ENCODE peak calls at places on chromosomes 7 and 10, in seven cellular contexts. One of them, this sample, is unnamed. For H3K36me3, the result is how much of the 10 kb centered on the place peaks cover.

GRCh38 chr10:26839966-26840627 is 20.7 kb downstream of the ABI1 start:
- DNase-seq in IMR-90: peak
- DNase-seq in GM23338: peak
- DNase-seq in tibial artery: no peak
- DNase-seq in heart left ventricle: no peak
- DNase-seq in colonic mucosa: no peak
- DNase-seq in pancreas: no peak
- DNase-seq in this sample: no peak

GRCh38 chr10:22321156-22321711 is 335 bp downstream of the BMI1 start:
- DNase-seq in pancreas: peak
- DNase-seq in tibial artery: peak
- DNase-seq in GM23338: peak
- DNase-seq in IMR-90: peak
- DNase-seq in colonic mucosa: no peak
- DNase-seq in heart left ventricle: peak
- DNase-seq in this sample: peak

GRCh38 chr10:91190876-91191580 is 29.4 kb upstream of the PCGF5 start:
- DNase-seq in pancreas: no peak
- DNase-seq in colonic mucosa: no peak
- DNase-seq in IMR-90: peak
- DNase-seq in heart left ventricle: no peak
- DNase-seq in GM23338: no peak
- DNase-seq in tibial artery: no peak
- DNase-seq in this sample: no peak

GRCh38 chr10:33453081-33453850 is 118.8 kb upstream of the NRP1 start:
- DNase-seq in pancreas: no peak
- DNase-seq in GM23338: no peak
- DNase-seq in heart left ventricle: no peak
- DNase-seq in IMR-90: peak
- DNase-seq in colonic mucosa: no peak
- DNase-seq in tibial artery: no peak
- DNase-seq in this sample: no peak

GRCh38 chr7:130421685-130422084 is 19.1 kb downstream of the CEP41 start:
- DNase-seq in GM23338: no peak
- DNase-seq in colonic mucosa: no peak
- DNase-seq in heart left ventricle: no peak
- DNase-seq in IMR-90: peak
- DNase-seq in pancreas: no peak
- DNase-seq in tibial artery: no peak
- DNase-seq in this sample: no peak

GRCh38 chr10:128125416-128125943 is 743 bp downstream of the MKI67 start:
- DNase-seq in heart left ventricle: no peak
- DNase-seq in colonic mucosa: peak
- DNase-seq in tibial artery: no peak
- DNase-seq in pancreas: peak
- DNase-seq in IMR-90: no peak
- DNase-seq in GM23338: no peak
- DNase-seq in this sample: no peak

GRCh38 chr7:41999736-42000283 is 237.2 kb downstream of the GLI3 start:
- DNase-seq in colonic mucosa: no peak
- DNase-seq in pancreas: no peak
- DNase-seq in heart left ventricle: no peak
- DNase-seq in IMR-90: peak
- DNase-seq in tibial artery: no peak
- DNase-seq in GM23338: no peak
- DNase-seq in this sample: no peak

GRCh38 chr7:142813262-142813661 is 41.6 kb upstream of the EPHB6 start:
- DNase-seq in pancreas: no peak
- DNase-seq in GM23338: peak
- DNase-seq in tibial artery: no peak
- DNase-seq in colonic mucosa: no peak
- DNase-seq in IMR-90: peak
- DNase-seq in heart left ventricle: no peak
- DNase-seq in this sample: no peak

GRCh38 chr10:9012312-9012711 is 957.8 kb downstream of the GATA3 start:
- DNase-seq in colonic mucosa: no peak
- DNase-seq in pancreas: no peak
- DNase-seq in GM23338: no peak
- DNase-seq in IMR-90: peak
- DNase-seq in tibial artery: no peak
- DNase-seq in heart left ventricle: no peak
- DNase-seq in this sample: no peak

GRCh38 chr7:100220833-100221718 is 1.3 kb downstream of the PVRIG start:
- DNase-seq in heart left ventricle: no peak
- DNase-seq in IMR-90: no peak
- DNase-seq in GM23338: no peak
- DNase-seq in colonic mucosa: no peak
- DNase-seq in tibial artery: no peak
- DNase-seq in pancreas: no peak
- DNase-seq in this sample: peak

GRCh38 chr7:43926193-43927043 is at the start of gene UBE2D4:
- DNase-seq in tibial artery: peak
- DNase-seq in colonic mucosa: peak
- DNase-seq in GM23338: peak
- DNase-seq in pancreas: peak
- DNase-seq in heart left ventricle: peak
- DNase-seq in IMR-90: peak
- DNase-seq in this sample: peak

GRCh38 chr10:78982726-78983125 is 86.0 kb upstream of the ZMIZ1 start:
- DNase-seq in GM23338: no peak
- DNase-seq in IMR-90: no peak
- DNase-seq in colonic mucosa: no peak
- DNase-seq in pancreas: no peak
- DNase-seq in tibial artery: no peak
- DNase-seq in heart left ventricle: no peak
- DNase-seq in this sample: no peak

GRCh38 chr10:18684416-18684815 is 25.2 kb downstream of the ARL5B start:
- DNase-seq in heart left ventricle: no peak
- DNase-seq in GM23338: no peak
- DNase-seq in tibial artery: no peak
- DNase-seq in colonic mucosa: no peak
- DNase-seq in IMR-90: no peak
- DNase-seq in pancreas: no peak
- DNase-seq in this sample: no peak

GRCh38 chr10:119025336-119025735 is 4.2 kb upstream of the NANOS1 start:
- DNase-seq in heart left ventricle: peak
- DNase-seq in GM23338: no peak
- DNase-seq in colonic mucosa: no peak
- DNase-seq in IMR-90: peak
- DNase-seq in tibial artery: peak
- DNase-seq in pancreas: peak
- DNase-seq in this sample: no peak

GRCh38 chr7:98404840-98405239 is 4.0 kb upstream of the BAIAP2L1 start:
- DNase-seq in heart left ventricle: no peak
- DNase-seq in pancreas: no peak
- DNase-seq in tibial artery: no peak
- DNase-seq in GM23338: no peak
- DNase-seq in IMR-90: no peak
- DNase-seq in colonic mucosa: no peak
- DNase-seq in this sample: no peak

GRCh38 chr7:143485500-143485899 is 7.8 kb downstream of the TAS2R41 start:
- DNase-seq in pancreas: no peak
- DNase-seq in GM23338: no peak
- DNase-seq in heart left ventricle: no peak
- DNase-seq in IMR-90: peak
- DNase-seq in colonic mucosa: no peak
- DNase-seq in tibial artery: no peak
- DNase-seq in this sample: no peak

GRCh38 chr10:125117941-125118630 is 42.3 kb downstream of the CTBP2 start:
- DNase-seq in colonic mucosa: peak
- DNase-seq in GM23338: no peak
- DNase-seq in pancreas: no peak
- DNase-seq in IMR-90: no peak
- DNase-seq in tibial artery: peak
- DNase-seq in heart left ventricle: peak
- DNase-seq in this sample: no peak

GRCh38 chr7:4234886-4235285 is 447.2 kb upstream of the FOXK1 start:
- DNase-seq in heart left ventricle: no peak
- DNase-seq in tibial artery: no peak
- DNase-seq in pancreas: no peak
- DNase-seq in colonic mucosa: no peak
- DNase-seq in GM23338: no peak
- DNase-seq in IMR-90: no peak
- DNase-seq in this sample: no peak
- H3K36me3 ChIP-seq in heart left ventricle: under half
- H3K36me3 ChIP-seq in tibial artery: under half
- H3K36me3 ChIP-seq in pancreas: under half
- H3K36me3 ChIP-seq in colonic mucosa: under half
- H3K36me3 ChIP-seq in GM23338: under half
- H3K36me3 ChIP-seq in IMR-90: under half
- H3K36me3 ChIP-seq in this sample: under half

GRCh38 chr7:146094356-146094755 is 22.2 kb upstream of the CNTNAP2 start:
- DNase-seq in GM23338: no peak
- DNase-seq in tibial artery: no peak
- DNase-seq in heart left ventricle: no peak
- DNase-seq in IMR-90: no peak
- DNase-seq in colonic mucosa: no peak
- DNase-seq in pancreas: no peak
- DNase-seq in this sample: no peak

DNA sequence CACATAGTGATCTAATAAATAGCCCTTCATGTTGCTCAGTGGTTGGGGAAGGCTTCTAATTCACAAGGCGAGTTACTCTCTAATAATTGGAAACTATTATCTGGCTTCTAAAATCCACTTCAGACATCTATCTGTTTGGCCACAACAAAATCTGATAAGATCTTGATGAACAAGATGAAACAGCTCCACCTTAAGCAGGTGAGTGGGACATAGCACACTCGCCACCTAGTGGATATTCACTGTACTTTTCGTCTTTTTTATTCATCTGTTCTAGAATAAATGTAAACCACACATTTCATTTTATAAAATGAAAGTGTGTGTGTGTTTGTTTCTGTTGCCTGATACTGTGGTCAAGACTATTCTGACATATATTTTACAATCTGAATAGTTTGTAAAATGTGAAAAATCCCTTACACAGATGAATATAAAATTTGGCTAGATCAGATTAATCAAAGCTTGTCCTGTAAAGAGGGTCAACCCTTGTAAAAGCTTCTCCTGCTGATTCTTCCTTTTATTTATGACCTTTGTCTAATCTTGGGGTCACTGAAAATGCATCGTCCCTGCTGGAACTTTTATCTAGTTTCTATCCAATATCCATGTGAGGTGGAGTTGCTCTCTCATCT is 26.5 kb upstream of the CNTNAP2 start:
- DNase-seq in GM23338: peak
- DNase-seq in colonic mucosa: no peak
- DNase-seq in pancreas: no peak
- DNase-seq in heart left ventricle: no peak
- DNase-seq in tibial artery: no peak
- DNase-seq in IMR-90: no peak
- DNase-seq in this sample: peak
- TF ChIP-seq CTCF in GM23338: peak
- TF ChIP-seq CTCF in colonic mucosa: peak
- TF ChIP-seq CTCF in pancreas: peak
- TF ChIP-seq CTCF in heart left ventricle: peak
- TF ChIP-seq CTCF in tibial artery: peak
- TF ChIP-seq CTCF in IMR-90: peak
- TF ChIP-seq CTCF in this sample: peak

GRCh38 chr7:127391591-127392181 is 822 bp downstream of the ZNF800 start:
- DNase-seq in heart left ventricle: peak
- DNase-seq in pancreas: peak
- DNase-seq in colonic mucosa: peak
- DNase-seq in tibial artery: peak
- DNase-seq in GM23338: peak
- DNase-seq in IMR-90: peak
- DNase-seq in this sample: peak

GRCh38 chr7:127393370-127394058 is 1.0 kb upstream of the ZNF800 start:
- DNase-seq in colonic mucosa: no peak
- DNase-seq in IMR-90: no peak
- DNase-seq in GM23338: peak
- DNase-seq in heart left ventricle: peak
- DNase-seq in pancreas: no peak
- DNase-seq in tibial artery: no peak
- DNase-seq in this sample: no peak

GRCh38 chr7:127390817-127391590 is 1.5 kb downstream of the ZNF800 start:
- DNase-seq in colonic mucosa: no peak
- DNase-seq in heart left ventricle: no peak
- DNase-seq in pancreas: no peak
- DNase-seq in GM23338: no peak
- DNase-seq in IMR-90: no peak
- DNase-seq in tibial artery: no peak
- DNase-seq in this sample: peak

GRCh38 chr7:127392566-127393369 is at the start of gene ZNF800:
- DNase-seq in GM23338: peak
- DNase-seq in colonic mucosa: peak
- DNase-seq in pancreas: peak
- DNase-seq in heart left ventricle: peak
- DNase-seq in IMR-90: peak
- DNase-seq in tibial artery: peak
- DNase-seq in this sample: peak

GRCh38 chr7:127392182-127392565 is 334 bp downstream of the ZNF800 start:
- DNase-seq in tibial artery: peak
- DNase-seq in GM23338: peak
- DNase-seq in heart left ventricle: peak
- DNase-seq in colonic mucosa: peak
- DNase-seq in pancreas: peak
- DNase-seq in IMR-90: peak
- DNase-seq in this sample: peak
- H3K36me3 ChIP-seq in tibial artery: under half
- H3K36me3 ChIP-seq in GM23338: under half
- H3K36me3 ChIP-seq in heart left ventricle: under half
- H3K36me3 ChIP-seq in colonic mucosa: under half
- H3K36me3 ChIP-seq in pancreas: under half
- H3K36me3 ChIP-seq in IMR-90: under half
- H3K36me3 ChIP-seq in this sample: under half

GRCh38 chr7:95340491-95340890 is 16.2 kb upstream of the PON1 start:
- DNase-seq in tibial artery: no peak
- DNase-seq in colonic mucosa: no peak
- DNase-seq in IMR-90: no peak
- DNase-seq in heart left ventricle: no peak
- DNase-seq in GM23338: no peak
- DNase-seq in pancreas: no peak
- DNase-seq in this sample: no peak

GRCh38 chr7:95342029-95342428 is 17.7 kb upstream of the PON1 start:
- DNase-seq in heart left ventricle: no peak
- DNase-seq in colonic mucosa: no peak
- DNase-seq in pancreas: no peak
- DNase-seq in tibial artery: no peak
- DNase-seq in IMR-90: no peak
- DNase-seq in GM23338: no peak
- DNase-seq in this sample: no peak

GRCh38 chr7:95338832-95339231 is 14.5 kb upstream of the PON1 start:
- DNase-seq in IMR-90: no peak
- DNase-seq in GM23338: no peak
- DNase-seq in colonic mucosa: no peak
- DNase-seq in heart left ventricle: no peak
- DNase-seq in tibial artery: no peak
- DNase-seq in pancreas: no peak
- DNase-seq in this sample: no peak

DNA sequence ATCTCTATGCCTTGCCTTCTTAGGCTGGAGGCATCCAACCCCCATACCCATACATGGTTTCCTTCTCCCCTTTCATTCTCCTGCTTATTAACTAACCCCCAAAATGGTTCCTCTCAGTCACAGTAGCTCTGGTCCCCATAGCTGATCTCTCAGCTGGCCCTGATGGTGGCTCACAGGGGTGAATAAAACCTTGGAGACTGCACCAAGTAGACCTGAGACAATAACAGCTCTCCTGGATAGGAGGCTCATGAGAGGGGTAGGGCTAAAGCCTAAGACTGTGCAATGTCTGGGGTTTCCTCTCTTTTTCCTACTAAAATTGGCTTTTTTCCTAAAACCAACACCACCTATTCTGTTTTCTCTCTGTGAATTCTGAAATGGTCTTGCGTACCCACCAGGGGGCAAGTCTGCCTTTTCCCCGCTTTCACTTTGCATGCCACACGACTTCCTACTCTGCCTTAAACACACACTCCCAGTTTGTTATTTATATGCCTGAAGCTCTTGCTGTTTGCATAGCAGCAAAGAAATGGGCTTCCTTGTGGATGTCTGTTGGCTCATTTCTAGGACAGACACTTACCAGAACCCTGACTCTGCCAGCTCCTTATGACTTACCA is 18.4 kb upstream of the PON1 start:
- DNase-seq in pancreas: no peak
- DNase-seq in tibial artery: no peak
- DNase-seq in heart left ventricle: no peak
- DNase-seq in GM23338: peak
- DNase-seq in colonic mucosa: no peak
- DNase-seq in IMR-90: no peak
- DNase-seq in this sample: no peak
- TF ChIP-seq CTCF in pancreas: no peak
- TF ChIP-seq CTCF in tibial artery: no peak
- TF ChIP-seq CTCF in heart left ventricle: no peak
- TF ChIP-seq CTCF in GM23338: peak
- TF ChIP-seq CTCF in colonic mucosa: no peak
- TF ChIP-seq CTCF in IMR-90: no peak
- TF ChIP-seq CTCF in this sample: no peak

This sample was measured in GM06990.